ENCODE peak calls at places on chromosomes 4 and X, in four cellular contexts. X, C, B and T are unnamed samples.
A peak's percentile ranks its signal among the peaks of the same experiment; 100 is the strongest.

GRCh38 chrX:37405954-37406353 is 56.8 kb downstream of the PRRG1 start:
- DNase-seq in X (no peak), B (no peak), C (no peak), T (no peak)

GRCh38 chr4:10582059-10582686 is 102.4 kb downstream of the CLNK start:
- DNase-seq in B (no peak), C (peak; percentile 69), X (no peak), T (no peak)

GRCh38 chr4:179596621-179597020 is 2154.4 kb upstream of the AGA start:
- DNase-seq in X (no peak), B (no peak), C (no peak), T (no peak)

GRCh38 chr4:106358899-106359298 is 9.7 kb downstream of the GIMD1 start:
- DNase-seq in B (no peak), X (no peak), C (no peak), T (no peak)

GRCh38 chr4:180669637-180670036 is 1573.6 kb upstream of the TENM3 start:
- DNase-seq in C (no peak), X (no peak), B (no peak), T (no peak)

GRCh38 chrX:72306851-72307645 is 1.3 kb upstream of the CITED1 start:
- DNase-seq in X (peak; percentile 96), C (peak; percentile 76), B (no peak), T (peak; percentile 67)

GRCh38 chr4:91330555-91331137 is 973.1 kb upstream of the GRID2 start:
- DNase-seq in C (no peak), B (no peak), X (no peak), T (no peak)

GRCh38 chr4:163165217-163166017 is 1.3 kb downstream of the NAF1 start:
- DNase-seq in X (no peak), C (no peak), B (no peak), T (no peak)

GRCh38 chrX:133415276-133416105 is at the start of gene GPC4:
- DNase-seq in X (peak; percentile 93), C (peak; percentile 82), B (no peak), T (peak; percentile 58)

GRCh38 chr4:24067781-24068193 is 177.9 kb upstream of the PPARGC1A start:
- DNase-seq in X (no peak), C (no peak), B (peak; percentile 7), T (peak; percentile 73)

GRCh38 chr4:80107374-80107773 is 34.3 kb upstream of the ANTXR2 start:
- DNase-seq in B (no peak), X (no peak), C (no peak), T (no peak)

GRCh38 chr4:121253961-121254360 is 89.8 kb upstream of the TNIP3 start:
- DNase-seq in B (no peak), X (no peak), C (no peak), T (no peak)

GRCh38 chr4:2363056-2363719 is 55.3 kb downstream of the ZFYVE28 start:
- DNase-seq in C (peak; percentile 60), B (no peak), X (peak; percentile 71), T (no peak)

GRCh38 chrX:101659601-101660063 is at the start of gene ARMCX2:
- DNase-seq in X (peak; percentile 93), B (no peak), C (peak; percentile 79), T (peak; percentile 67)

GRCh38 chrX:36804066-36804465 is 204.1 kb upstream of the FAM47C start:
- DNase-seq in B (no peak), C (no peak), X (no peak), T (no peak)

GRCh38 chrX:154437971-154438893 is 1.3 kb downstream of the GDI1 start:
- DNase-seq in C (no peak), B (no peak), X (peak; percentile 87), T (no peak)
- H3K4me3 ChIP-seq in C (peak overlapping the region; percentile 90), B (peak overlapping the region; percentile 69), X (peak overlapping the region; percentile 76), T (peak overlapping the region; percentile 88)

GRCh38 chr4:6659897-6660296 is 19.4 kb downstream of the MRFAP1 start:
- DNase-seq in C (no peak), X (no peak), B (no peak), T (no peak)
- H3K27me3 ChIP-seq in C (no peaks in the 10 kb centered on the region), X (peaks cover 25% of the 10 kb centered on the region), B (peaks cover 24% of the 10 kb centered on the region), T (peaks cover 6% of the 10 kb centered on the region)

GRCh38 chrX:120752431-120753128 is 122.7 kb upstream of the C1GALT1C1 start:
- DNase-seq in B (no peak), X (no peak), C (no peak), T (no peak)

GRCh38 chrX:120753413-120754251 is 122.0 kb downstream of the CT47B1 start:
- DNase-seq in C (no peak), B (no peak), X (no peak), T (no peak)

GRCh38 chrX:120749141-120749846 is 119.4 kb upstream of the C1GALT1C1 start:
- DNase-seq in X (no peak), B (no peak), C (no peak), T (no peak)

GRCh38 chrX:120750381-120750780 is 120.5 kb upstream of the C1GALT1C1 start:
- DNase-seq in B (no peak), C (no peak), X (no peak), T (no peak)

GRCh38 chrX:120751683-120752082 is 121.8 kb upstream of the C1GALT1C1 start:
- DNase-seq in C (no peak), B (no peak), X (no peak), T (no peak)
- H3K4me3 ChIP-seq in C (no peak overlapping the region), B (no peak overlapping the region), X (no peak overlapping the region), T (no peak overlapping the region)

DNA sequence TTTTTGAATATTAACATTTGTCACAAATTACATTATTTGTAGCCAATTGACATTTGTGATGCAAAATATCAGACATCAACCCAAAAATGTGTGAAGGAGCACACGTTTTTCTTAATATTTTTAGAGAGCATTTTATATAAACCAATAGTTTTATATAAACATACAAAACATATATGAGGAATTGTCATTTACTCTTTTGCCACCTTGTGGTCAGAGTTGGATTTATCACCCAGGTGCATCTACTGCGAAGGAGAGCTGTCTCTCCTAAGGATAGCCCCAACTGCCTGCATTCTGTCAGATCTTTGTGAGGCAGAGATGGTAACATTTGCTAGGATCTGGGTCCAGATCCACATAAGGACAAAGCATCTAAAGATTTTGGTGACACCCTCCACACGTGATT is 2.5 kb upstream of the USP27X start:
- DNase-seq in B (no peak), X (peak; percentile 91), C (no peak), T (no peak)
- H3K27me3 ChIP-seq in B (no peaks in the 10 kb centered on the region), X (peaks cover 4% of the 10 kb centered on the region), C (no peaks in the 10 kb centered on the region), T (no peaks in the 10 kb centered on the region)

GRCh38 chr4:81486502-81486901 is 14.8 kb upstream of the RASGEF1B start:
- DNase-seq in B (no peak), X (no peak), C (no peak), T (no peak)
- H3K4me3 ChIP-seq in B (no peak overlapping the region), X (no peak overlapping the region), C (no peak overlapping the region), T (no peak overlapping the region)

GRCh38 chrX:2547746-2548145 is 47.0 kb upstream of the DHRSX start:
- DNase-seq in B (no peak), X (no peak), C (no peak), T (no peak)

GRCh38 chrX:2546496-2546895 is 45.7 kb upstream of the DHRSX start:
- DNase-seq in C (no peak), B (no peak), X (no peak), T (no peak)

GRCh38 chrX:2550288-2551020 is 49.7 kb upstream of the DHRSX start:
- DNase-seq in X (no peak), C (no peak), B (no peak), T (no peak)

GRCh38 chrX:2549874-2550273 is 49.1 kb upstream of the DHRSX start:
- DNase-seq in B (no peak), C (no peak), X (no peak), T (no peak)

DNA sequence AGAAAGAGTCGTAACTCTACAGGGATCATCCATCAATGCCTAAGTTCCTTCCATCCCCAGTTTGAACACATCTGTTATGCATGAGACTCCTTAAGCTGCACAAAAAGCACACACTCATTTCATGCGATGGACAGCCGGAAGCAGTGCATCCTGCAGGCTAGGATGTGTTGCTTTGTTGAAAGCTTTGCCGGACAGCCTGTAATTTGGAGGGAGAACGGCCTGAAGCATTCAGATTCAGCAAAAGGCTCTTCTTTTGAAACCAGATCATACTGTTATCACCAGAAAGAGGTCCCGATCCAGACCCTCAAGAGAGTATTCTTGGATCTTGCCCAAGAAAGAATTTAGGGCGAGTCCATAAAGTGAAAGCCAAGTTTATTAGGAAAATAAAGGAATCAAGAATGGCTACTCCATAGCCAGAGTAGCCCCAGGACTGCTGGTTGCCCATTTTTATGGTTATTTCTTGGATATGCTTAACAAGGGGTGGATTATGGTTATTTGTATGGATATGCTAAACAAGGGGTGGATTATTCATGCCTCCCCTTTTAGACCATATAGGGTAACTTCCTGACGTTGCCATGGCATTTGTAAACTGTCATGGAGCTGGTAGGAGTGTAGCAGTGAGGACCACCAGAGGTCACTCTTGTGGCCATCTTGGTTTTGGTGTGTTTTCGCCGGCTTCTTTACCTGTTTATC is 48.1 kb upstream of the DHRSX start:
- DNase-seq in B (no peak), C (no peak), X (no peak), T (no peak)
- H3K27me3 ChIP-seq in B (no peaks in the 10 kb centered on the region), C (no peaks in the 10 kb centered on the region), X (peaks cover 18% of the 10 kb centered on the region), T (peaks cover 3% of the 10 kb centered on the region)

DNA sequence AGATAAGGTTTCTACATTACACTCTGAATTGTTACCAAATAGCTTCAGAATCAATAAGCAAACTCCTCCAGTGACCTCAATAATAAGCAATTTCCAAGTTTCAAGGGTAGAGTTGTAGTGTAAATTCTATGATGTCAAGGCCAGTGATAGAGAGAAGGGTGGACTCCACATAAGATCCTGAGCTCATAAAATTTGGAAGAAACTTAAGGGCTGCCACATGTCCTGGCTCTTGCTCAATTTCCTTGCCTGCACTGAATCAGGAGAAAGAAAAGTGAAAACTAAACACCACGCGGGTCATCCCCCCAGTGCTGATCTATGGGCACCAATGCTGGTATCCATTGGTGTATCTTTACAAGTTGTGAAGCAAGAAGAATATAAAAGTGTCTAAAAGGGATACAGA is 392.0 kb upstream of the INTU start:
- DNase-seq in C (no peak), X (no peak), B (no peak), T (no peak)
- H3K4me3 ChIP-seq in C (no peak overlapping the region), X (no peak overlapping the region), B (no peak overlapping the region), T (no peak overlapping the region)

DNA sequence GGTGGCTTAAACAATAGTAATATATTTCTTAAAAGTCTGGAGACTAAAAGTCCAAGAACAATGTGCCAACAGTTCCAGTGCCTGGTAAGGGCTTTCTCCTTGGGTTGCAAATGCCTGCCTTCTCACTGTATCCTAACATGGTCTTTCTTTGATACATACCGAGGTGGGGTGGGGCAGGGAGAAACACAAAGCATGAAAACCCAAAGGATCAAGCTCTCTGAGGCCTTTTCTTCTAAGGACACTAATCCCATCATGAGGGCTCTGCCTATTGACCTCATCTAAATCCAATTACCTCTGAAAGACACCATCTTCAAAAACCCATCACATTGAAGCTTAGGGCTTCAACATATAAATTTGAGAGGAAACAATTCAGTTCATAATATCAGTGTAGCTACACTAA is 311.3 kb downstream of the GRID2 start:
- DNase-seq in C (no peak), X (no peak), B (no peak), T (no peak)
- H3K27me3 ChIP-seq in C (no peaks in the 10 kb centered on the region), X (no peaks in the 10 kb centered on the region), B (no peaks in the 10 kb centered on the region), T (no peaks in the 10 kb centered on the region)

GRCh38 chrX:114582264-114582632 is 1.6 kb upstream of the HTR2C start:
- DNase-seq in X (no peak), C (no peak), B (no peak), T (no peak)

GRCh38 chrX:114580336-114580735 is 3.5 kb upstream of the HTR2C start:
- DNase-seq in X (peak; percentile 9), C (no peak), B (no peak), T (no peak)

GRCh38 chrX:114582698-114583395 is 1.0 kb upstream of the HTR2C start:
- DNase-seq in C (no peak), B (no peak), X (peak; percentile 63), T (no peak)

GRCh38 chrX:114583646-114584433 is at the start of gene HTR2C:
- DNase-seq in B (no peak), C (no peak), X (peak; percentile 54), T (no peak)

GRCh38 chrX:114581528-114582263 is 2.2 kb upstream of the HTR2C start:
- DNase-seq in C (no peak), B (no peak), X (peak; percentile 44), T (no peak)
- H3K4me3 ChIP-seq in C (peak overlapping the region; percentile 41), B (peak overlapping the region; percentile 72), X (no peak overlapping the region), T (no peak overlapping the region)